ENCODE peak calls at places on chromosomes 11 and 22, in six cellular contexts. G is SK-N-SH, P is mesothelial cell of epicardium, V is colonic mucosa, T is pancreas, N is foreskin fibroblast. J is an unnamed sample.

GRCh38 chr11:60831143-60831500 is 10.8 kb upstream of the CCDC86 start:
- DNase-seq in P (peak; percentile 58), T (peak; percentile 92), N (peak; percentile 92), V (peak; percentile 88), G (peak; percentile 80), J (peak; percentile 84)

GRCh38 chr11:78662811-78663210 is 88.1 kb upstream of the NARS2 start:
- DNase-seq in N (no peak), V (no peak), G (no peak), T (no peak), P (no peak), J (no peak)

GRCh38 chr22:22035203-22035602 is 52.6 kb upstream of the TOP3B start:
- DNase-seq in P (no peak), G (no peak), V (no peak), N (no peak), T (no peak), J (no peak)

GRCh38 chr22:43078522-43078921 is 10.7 kb downstream of the TTLL1 start:
- DNase-seq in V (peak; percentile 85), G (no peak), T (no peak), N (no peak), P (no peak), J (no peak)

GRCh38 chr11:13525257-13525656 is 29.5 kb upstream of the PTH start:
- DNase-seq in G (no peak), T (no peak), V (no peak), P (no peak), N (no peak), J (no peak)

GRCh38 chr22:43449205-43449830 is 37.5 kb downstream of the MPPED1 start:
- DNase-seq in T (no peak), G (no peak), P (no peak), V (no peak), N (no peak), J (no peak)

GRCh38 chr11:34928960-34929680 is 12.7 kb downstream of the PDHX start:
- DNase-seq in T (no peak), N (no peak), G (no peak), P (no peak), V (no peak), J (no peak)

GRCh38 chr11:72209101-72209500 is 7.5 kb upstream of the FOLR2 start:
- DNase-seq in T (no peak), P (no peak), G (no peak), N (no peak), V (no peak), J (no peak)

GRCh38 chr11:34339149-34340064 is 18.4 kb downstream of the ABTB2 start:
- DNase-seq in T (no peak), N (no peak), V (no peak), G (no peak), P (no peak), J (peak; percentile 16)

GRCh38 chr11:133695376-133695775 is 149.9 kb downstream of the SPATA19 start:
- DNase-seq in G (no peak), V (no peak), N (no peak), P (no peak), T (no peak), J (no peak)

GRCh38 chr11:94740975-94741707 is 27.0 kb upstream of the AMOTL1 start:
- DNase-seq in N (peak; percentile 74), G (peak; percentile 82), T (peak; percentile 66), V (no peak), P (no peak), J (peak; percentile 20)

GRCh38 chr11:110582728-110583432 is 129.4 kb downstream of the ARHGAP20 start:
- DNase-seq in P (no peak), V (no peak), G (no peak), N (no peak), T (no peak), J (no peak)
- TF ChIP-seq CTCF in P (no peak), V (no peak), G (no peak), N (no peak), T (no peak), J (no peak)

DNA sequence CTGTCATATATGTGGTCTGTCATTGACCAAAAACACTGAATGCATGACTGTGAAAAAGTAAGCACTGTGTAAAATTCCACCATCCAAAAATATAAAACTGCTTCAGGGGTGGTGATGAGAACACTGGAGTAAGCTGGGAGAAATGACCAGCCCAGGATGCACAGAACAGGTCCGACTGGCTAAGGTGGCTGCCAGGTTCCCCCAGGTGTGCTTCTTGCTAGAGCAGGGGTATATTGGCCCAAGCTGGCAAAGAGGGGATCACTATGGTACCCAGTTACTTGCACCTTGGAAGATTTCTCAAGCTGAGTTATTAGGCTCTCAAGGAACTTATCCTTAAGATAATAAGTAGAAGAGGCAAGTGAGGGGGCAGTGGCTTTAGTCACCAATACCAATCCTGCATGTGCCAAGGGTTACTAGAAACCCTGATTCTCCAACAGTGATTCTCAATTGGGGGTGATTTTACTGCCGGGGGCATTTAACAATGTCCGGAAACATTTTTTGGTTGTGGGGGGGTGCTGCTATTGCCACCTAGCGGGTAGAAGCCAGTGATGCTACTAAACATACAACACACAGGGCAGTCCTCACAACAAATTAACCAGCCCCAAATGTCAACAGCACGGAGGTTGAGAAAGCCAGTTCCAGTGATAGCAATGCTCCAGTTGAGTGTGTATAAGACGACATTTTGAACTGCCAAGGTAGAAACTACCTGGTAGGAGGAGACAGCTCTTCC is 15.7 kb downstream of the SNU13 start:
- DNase-seq in G (no peak), N (peak; percentile 46), V (no peak), P (no peak), T (no peak), J (no peak)
- TF ChIP-seq CTCF in G (no peak), N (peak; percentile 48), V (no peak), P (no peak), T (no peak), J (no peak)

GRCh38 chr11:74846770-74847169 is 98.1 kb downstream of the RNF169 start:
- DNase-seq in V (no peak), N (peak; percentile 16), T (no peak), G (no peak), P (no peak), J (no peak)
- TF ChIP-seq CTCF in V (no peak), N (no peak), T (no peak), G (peak; percentile 35), P (no peak), J (no peak)

GRCh38 chr11:125425601-125426000 is 70.5 kb downstream of the FEZ1 start:
- DNase-seq in P (no peak), T (no peak), G (no peak), N (no peak), V (no peak), J (no peak)

GRCh38 chr11:125418396-125418795 is 77.7 kb downstream of the FEZ1 start:
- DNase-seq in T (no peak), P (no peak), V (no peak), G (no peak), N (no peak), J (no peak)

GRCh38 chr11:125428486-125429173 is 67.4 kb downstream of the FEZ1 start:
- DNase-seq in T (no peak), N (no peak), G (no peak), V (no peak), P (no peak), J (peak; percentile 16)

GRCh38 chr11:125426818-125427528 is 69.1 kb downstream of the FEZ1 start:
- DNase-seq in G (no peak), T (no peak), P (no peak), V (no peak), N (no peak), J (no peak)

GRCh38 chr11:125423247-125423849 is 72.7 kb downstream of the FEZ1 start:
- DNase-seq in V (no peak), N (peak; percentile 20), P (no peak), G (no peak), T (no peak), J (peak; percentile 44)
- TF ChIP-seq CTCF in V (no peak), N (peak; percentile 23), P (no peak), G (peak; percentile 44), T (no peak), J (peak; percentile 30)

DNA sequence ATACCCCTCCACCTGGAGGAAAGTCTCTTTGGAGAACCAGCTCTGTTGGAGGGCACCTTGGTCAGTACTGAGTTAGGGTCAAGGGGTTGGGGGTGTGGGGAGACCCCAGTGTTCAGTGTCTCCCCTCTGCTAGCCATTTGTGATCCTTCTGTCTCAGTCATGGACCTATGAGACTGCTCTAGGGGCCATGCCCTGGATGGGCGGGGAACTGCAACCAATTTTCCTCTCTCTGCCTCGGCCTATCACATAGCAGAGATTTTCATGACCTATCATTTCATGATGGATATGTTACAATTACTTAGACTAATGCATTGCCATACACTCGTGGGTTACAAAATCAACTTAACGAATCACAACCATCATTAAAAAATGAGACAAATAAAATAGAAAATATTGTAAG is 7.4 kb downstream of the OTOG start:
- DNase-seq in V (no peak), T (no peak), G (peak; percentile 43), N (no peak), P (no peak), J (no peak)
- TF ChIP-seq CTCF in V (no peak), T (no peak), G (no peak), N (no peak), P (no peak), J (no peak)

GRCh38 chr11:66559862-66560676 is 8.3 kb downstream of the CTSF start:
- DNase-seq in N (no peak), V (no peak), T (peak; percentile 60), P (no peak), G (no peak), J (no peak)
- TF ChIP-seq CTCF in N (no peak), V (no peak), T (no peak), P (no peak), G (no peak), J (no peak)

GRCh38 chr11:105456950-105457349 is 152.9 kb upstream of the GRIA4 start:
- DNase-seq in V (no peak), G (no peak), N (no peak), P (no peak), T (no peak), J (no peak)
- TF ChIP-seq CTCF in V (no peak), G (peak; percentile 41), N (peak; percentile 5), P (no peak), T (no peak), J (no peak)

J was measured in Calu3.